ENCODE peak calls at places on chromosomes 7 and 10, in seven cellular contexts. S, X, I, M, T, C and U are unnamed samples.

GRCh38 chr10:69383485-69384089 is 33.1 kb downstream of the TACR2 start:
- DNase-seq in S (no peak), X (peak; percentile 91), I (no peak), M (no peak), T (no peak), C (peak; percentile 22), U (peak; percentile 46)

GRCh38 chr7:64888901-64889685 is 14.0 kb upstream of the ZNF273 start:
- DNase-seq in S (no peak), X (peak; percentile 19), I (no peak), M (no peak), T (no peak), C (no peak), U (peak; percentile 57)

GRCh38 chr10:96596422-96597407 is 9.9 kb upstream of the TM9SF3 start:
- DNase-seq in S (no peak), X (no peak), I (no peak), M (no peak), T (no peak), C (no peak), U (no peak)

GRCh38 chr10:101618871-101619270 is 30.8 kb downstream of the DPCD start:
- DNase-seq in S (no peak), X (no peak), I (no peak), M (no peak), T (no peak), C (no peak), U (no peak)

GRCh38 chr10:24617771-24618396 is 105.8 kb downstream of the ARHGAP21 start:
- DNase-seq in S (no peak), X (peak; percentile 64), I (peak; percentile 5), M (peak; percentile 35), T (peak; percentile 34), C (no peak), U (peak; percentile 91)

GRCh38 chr10:110408943-110409342 is 88.8 kb upstream of the DUSP5 start:
- DNase-seq in S (no peak), X (no peak), I (no peak), M (no peak), T (no peak), C (no peak), U (no peak)

GRCh38 chr7:139860090-139860773 is 31.2 kb downstream of the TBXAS1 start:
- DNase-seq in S (no peak), X (no peak), I (no peak), M (no peak), T (no peak), C (no peak), U (no peak)

GRCh38 chr10:117565068-117565467 is 22.5 kb downstream of the EMX2 start:
- DNase-seq in S (no peak), X (no peak), I (no peak), M (no peak), T (no peak), C (no peak), U (no peak)

GRCh38 chr7:14197280-14197679 is 207.8 kb upstream of the ETV1 start:
- DNase-seq in S (no peak), X (peak; percentile 78), I (peak; percentile 21), M (peak; percentile 50), T (no peak), C (no peak), U (no peak)

GRCh38 chr10:6068422-6068821 is 6.3 kb upstream of the IL2RA start:
- DNase-seq in S (no peak), X (no peak), I (no peak), M (no peak), T (peak; percentile 32), C (no peak), U (no peak)

GRCh38 chr7:15628876-15629275 is 57.6 kb downstream of the MEOX2 start:
- DNase-seq in S (no peak), X (peak; percentile 60), I (peak; percentile 8), M (no peak), T (no peak), C (no peak), U (no peak)